ENCODE peak calls at places on chromosomes 3 and 15, in nine cellular contexts. V is activated T-cell treated with anti-CD3 and anti-CD28 coated beads for 1 hour, X is occipital lobe, N is Peyer's patch, U is hypothalamus, J is GM13976, D is tibial artery, O is esophagus squamous epithelium, F is iris pigment epithelial cell. M is an unnamed sample.

GRCh38 chr3:32460031-32460749 is 42.5 kb downstream of the CMTM6 start:
- DNase-seq in J (peak; percentile 85), N (peak; percentile 86), D (no peak), O (no peak), F (no peak), V (peak; percentile 50), U (no peak), X (no peak), M (no peak)

GRCh38 chr15:44066211-44066827 is 128.8 kb downstream of the FRMD5 start:
- DNase-seq in U (peak; percentile 23), X (no peak), V (peak; percentile 50), D (no peak), J (peak; percentile 43), N (peak; percentile 89), F (peak; percentile 66), O (no peak), M (no peak)

GRCh38 chr3:152202976-152203626 is 65.6 kb upstream of the MBNL1 start:
- DNase-seq in F (no peak), O (no peak), J (no peak), X (no peak), U (no peak), D (no peak), N (peak; percentile 71), V (no peak), M (no peak)

GRCh38 chr3:56929809-56930615 is 128.3 kb upstream of the ARHGEF3 start:
- DNase-seq in V (no peak), U (no peak), D (no peak), X (no peak), F (no peak), O (no peak), J (no peak), N (no peak), M (no peak)

GRCh38 chr15:79168922-79169322 is 78.3 kb upstream of the RASGRF1 start:
- DNase-seq in V (no peak), U (peak; percentile 14), D (no peak), N (no peak), F (peak; percentile 32), J (no peak), X (peak; percentile 35), O (no peak), M (peak; percentile 43)

GRCh38 chr15:86541540-86541939 is 461.9 kb downstream of the AGBL1 start:
- DNase-seq in X (no peak), O (no peak), J (no peak), F (no peak), D (no peak), N (no peak), U (no peak), V (no peak), M (no peak)

GRCh38 chr15:83118291-83118827 is 10.9 kb downstream of the TM6SF1 start:
- DNase-seq in D (no peak), V (no peak), N (no peak), F (no peak), O (no peak), U (no peak), X (no peak), J (no peak), M (no peak)

GRCh38 chr3:13325892-13326443 is 94.2 kb downstream of the NUP210 start:
- DNase-seq in N (no peak), D (no peak), O (no peak), V (no peak), X (no peak), U (no peak), F (no peak), J (no peak), M (no peak)

GRCh38 chr3:175105066-175105465 is 245.9 kb downstream of the NAALADL2 start:
- DNase-seq in J (no peak), D (no peak), F (peak; percentile 62), O (no peak), V (no peak), U (no peak), N (no peak), X (no peak), M (no peak)

GRCh38 chr15:90035095-90035834 is 34.1 kb downstream of the ZNF710 start:
- DNase-seq in O (no peak), X (no peak), U (peak; percentile 24), N (peak; percentile 66), J (no peak), V (no peak), D (peak; percentile 69), F (peak; percentile 79), M (peak; percentile 52)

GRCh38 chr3:9399746-9400145 is 2.3 kb downstream of the SETD5 start:
- DNase-seq in N (peak; percentile 70), O (no peak), D (peak; percentile 82), F (peak; percentile 96), X (peak; percentile 53), J (no peak), V (no peak), U (peak; percentile 74), M (peak; percentile 43)

GRCh38 chr3:54969652-54970051 is 41.8 kb upstream of the LRTM1 start:
- DNase-seq in N (no peak), F (no peak), D (no peak), O (no peak), J (no peak), U (no peak), V (no peak), X (no peak), M (no peak)

GRCh38 chr3:126013742-126014141 is 44.8 kb downstream of the ROPN1B start:
- DNase-seq in O (no peak), J (peak; percentile 11), U (no peak), V (no peak), F (no peak), D (no peak), N (no peak), X (no peak), M (no peak)

GRCh38 chr3:102060814-102061213 is 211.5 kb downstream of the NFKBIZ start:
- DNase-seq in U (no peak), O (no peak), J (peak; percentile 45), V (no peak), D (no peak), X (no peak), F (no peak), N (peak; percentile 61), M (no peak)

GRCh38 chr3:134917631-134918030 is 122.6 kb downstream of the EPHB1 start:
- DNase-seq in V (no peak), N (no peak), F (no peak), X (no peak), U (no peak), J (no peak), O (no peak), D (no peak), M (no peak)

GRCh38 chr3:139934557-139935070 is 371 bp upstream of the CLSTN2 start:
- DNase-seq in U (peak; percentile 68), X (peak; percentile 55), V (no peak), D (peak; percentile 46), N (peak; percentile 50), O (no peak), J (peak; percentile 36), F (peak; percentile 39), M (peak; percentile 68)

GRCh38 chr3:116741462-116741861 is 31.9 kb downstream of the TUSC7 start:
- DNase-seq in D (no peak), O (no peak), F (no peak), V (no peak), N (no peak), U (peak; percentile 41), X (no peak), J (no peak), M (no peak)

GRCh38 chr3:29410200-29410599 is 129.3 kb downstream of the RBMS3 start:
- DNase-seq in U (no peak), N (no peak), X (no peak), O (no peak), V (no peak), F (no peak), D (no peak), J (no peak), M (no peak)

GRCh38 chr3:113212155-113212844 is 943 bp downstream of the BOC start:
- DNase-seq in U (no peak), F (peak; percentile 15), N (no peak), V (no peak), D (peak; percentile 44), X (no peak), O (no peak), J (peak; percentile 48), M (no peak)

GRCh38 chr15:45729146-45729545 is 94.3 kb downstream of the SQOR start:
- DNase-seq in D (no peak), X (no peak), F (peak; percentile 37), U (no peak), J (no peak), V (no peak), O (no peak), N (no peak), M (no peak)

GRCh38 chr3:31941230-31941632 is 39.8 kb downstream of the OSBPL10 start:
- DNase-seq in D (no peak), X (no peak), J (no peak), V (no peak), F (peak; percentile 44), O (no peak), U (no peak), N (no peak), M (no peak)

GRCh38 chr15:98120561-98120960 is 160.1 kb downstream of the ARRDC4 start:
- DNase-seq in N (no peak), U (no peak), F (peak; percentile 7), D (no peak), X (no peak), O (no peak), V (no peak), J (no peak), M (no peak)

GRCh38 chr3:137906985-137907649 is 102.8 kb upstream of the CLDN18 start:
- DNase-seq in V (no peak), F (no peak), J (no peak), D (no peak), O (no peak), N (no peak), U (no peak), X (no peak), M (no peak)

GRCh38 chr15:89587955-89588354 is 12.7 kb downstream of the TICRR start:
- DNase-seq in U (no peak), O (no peak), F (peak; percentile 71), J (no peak), N (no peak), D (no peak), X (no peak), V (no peak), M (no peak)

GRCh38 chr3:124381565-124382333 is 348.5 kb upstream of the UMPS start:
- DNase-seq in O (no peak), U (no peak), N (no peak), V (no peak), F (no peak), X (no peak), J (no peak), D (no peak), M (no peak)

GRCh38 chr3:142993958-142994442 is 7.4 kb upstream of the U2SURP start:
- DNase-seq in D (peak; percentile 64), O (no peak), V (peak; percentile 54), N (peak; percentile 82), U (peak; percentile 31), X (no peak), J (peak; percentile 74), F (peak; percentile 75), M (peak; percentile 21)

GRCh38 chr15:43828061-43828657 is 1.4 kb downstream of the WDR76 start:
- DNase-seq in U (no peak), J (peak; percentile 40), N (no peak), F (peak; percentile 14), X (no peak), D (no peak), O (no peak), V (no peak), M (no peak)

GRCh38 chr3:142850395-142851023 is 38.4 kb downstream of the PCOLCE2 start:
- DNase-seq in N (no peak), F (peak; percentile 95), J (no peak), X (no peak), U (no peak), D (no peak), V (no peak), O (no peak), M (no peak)

GRCh38 chr3:160400048-160400630 is 689 bp downstream of the SMC4 start:
- DNase-seq in O (no peak), X (no peak), N (peak; percentile 72), U (no peak), V (peak; percentile 12), D (peak; percentile 28), J (peak; percentile 41), F (peak; percentile 73), M (no peak)

GRCh38 chr3:69558912-69559311 is 173.0 kb upstream of the FRMD4B start:
- DNase-seq in N (peak; percentile 53), V (no peak), J (no peak), U (no peak), X (no peak), F (peak; percentile 65), D (peak; percentile 83), O (no peak), M (peak; percentile 14)

GRCh38 chr15:80403712-80404056 is 498 bp upstream of the ARNT2 start:
- DNase-seq in X (peak; percentile 68), U (peak; percentile 81), J (no peak), O (no peak), N (no peak), V (no peak), D (no peak), F (no peak), M (peak; percentile 35)

M was measured in C1 segment of cervical spinal cord.